ENCODE peak calls at places on chromosomes 12 and 14, in four cellular contexts. O is Ammon's horn, B is mesothelial cell of epicardium, G is psoas muscle. K is an unnamed sample.

GRCh38 chr12:92762773-92763172 is 60.0 kb downstream of the PLEKHG7 start:
- DNase-seq in O (no peak), B (no peak), G (no peak), K (no peak)

GRCh38 chr14:86654558-86655184 is 1124.7 kb downstream of the FLRT2 start:
- DNase-seq in O (no peak), B (peak; percentile 56), G (no peak), K (peak; percentile 11)

GRCh38 chr14:94586635-94587034 is 5.4 kb downstream of the SERPINA5 start:
- DNase-seq in O (no peak), B (no peak), G (no peak), K (no peak)

GRCh38 chr12:50955697-50956096 is 3.4 kb downstream of the HIGD1C start:
- DNase-seq in O (no peak), B (no peak), G (no peak), K (no peak)

GRCh38 chr12:113783811-113784210 is 182.3 kb downstream of the RBM19 start:
- DNase-seq in O (no peak), B (no peak), G (no peak), K (no peak)

GRCh38 chr12:125403843-125404242 is 338.6 kb downstream of the AACS start:
- DNase-seq in O (no peak), B (no peak), G (no peak), K (no peak)

GRCh38 chr14:83923836-83924235 is 1606.1 kb upstream of the FLRT2 start:
- DNase-seq in O (no peak), B (no peak), G (no peak), K (no peak)

GRCh38 chr12:22046968-22047390 is 961 bp downstream of the CMAS start:
- DNase-seq in O (no peak), B (no peak), G (no peak), K (no peak)

GRCh38 chr14:32134448-32135070 is 57.5 kb downstream of the ARHGAP5 start:
- DNase-seq in O (no peak), B (no peak), G (no peak), K (no peak)

GRCh38 chr12:94297876-94298520 is 149.6 kb downstream of the PLXNC1 start:
- DNase-seq in O (no peak), B (no peak), G (no peak), K (no peak)

GRCh38 chr12:8956772-8957171 is 7.3 kb upstream of the M6PR start:
- DNase-seq in O (no peak), B (no peak), G (no peak), K (no peak)

GRCh38 chr12:17971850-17972249 is 118.1 kb downstream of the RERGL start:
- DNase-seq in O (no peak), B (no peak), G (no peak), K (no peak)

GRCh38 chr14:22545842-22546721 is 42.9 kb downstream of the DAD1 start:
- DNase-seq in O (no peak), B (no peak), G (no peak), K (peak; percentile 41)